ENCODE peak calls at places on chromosomes 16 and 17, in six cellular contexts. S, F, M, A, Z and R are unnamed samples. For H3K4me1 and H3K27me3, the result is how much of the 10 kb centered on the place peaks cover.

GRCh38 chr16:26642047-26642664 is 424.6 kb upstream of the C16orf82 start:
- DNase-seq in Z (no peak), M (no peak), F (no peak), S (no peak), A (no peak), R (no peak)

GRCh38 chr16:67969286-67970039 is 1.0 kb upstream of the SLC12A4 start:
- DNase-seq in F (no peak), M (no peak), S (no peak), A (no peak), Z (no peak), R (peak)

GRCh38 chr16:81485824-81486554 is 41.4 kb downstream of the CMIP start:
- DNase-seq in A (no peak), S (no peak), M (no peak), F (no peak), Z (no peak), R (no peak)

GRCh38 chr17:29159286-29159860 is 20.8 kb downstream of the MYO18A start:
- DNase-seq in S (no peak), A (no peak), F (no peak), Z (no peak), M (no peak), R (no peak)

GRCh38 chr17:12605222-12605621 is 60.5 kb upstream of the MYOCD start:
- DNase-seq in F (no peak), A (no peak), M (no peak), Z (peak), S (no peak), R (no peak)

GRCh38 chr16:27434141-27435051 is 32.4 kb downstream of the IL21R start:
- DNase-seq in A (no peak), F (no peak), M (no peak), S (no peak), Z (no peak), R (no peak)

GRCh38 chr17:82416771-82417170 is 1.4 kb upstream of the HEXD start:
- DNase-seq in A (no peak), S (no peak), F (no peak), M (no peak), Z (no peak), R (peak)

GRCh38 chr17:65931246-65932149 is 260.4 kb downstream of the CEP112 start:
- DNase-seq in A (no peak), Z (peak), F (no peak), S (no peak), M (no peak), R (no peak)

GRCh38 chr17:81217531-81217930 is 5.2 kb downstream of the CEP131 start:
- DNase-seq in Z (no peak), A (no peak), S (no peak), F (no peak), M (no peak), R (no peak)

GRCh38 chr17:4354862-4355514 is 11.5 kb downstream of the UBE2G1 start:
- DNase-seq in S (no peak), F (no peak), M (no peak), A (no peak), Z (no peak), R (no peak)

GRCh38 chr17:50279181-50279526 is 4.9 kb downstream of the TMEM92 start:
- DNase-seq in A (no peak), Z (peak), F (no peak), S (no peak), M (no peak), R (no peak)

GRCh38 chr16:27352026-27352425 is 38.3 kb downstream of the IL4R start:
- DNase-seq in M (no peak), F (no peak), A (no peak), Z (no peak), S (no peak), R (no peak)

GRCh38 chr16:63617047-63617989 is 1504.5 kb downstream of the CDH11 start:
- DNase-seq in S (no peak), A (no peak), F (peak), Z (no peak), M (no peak), R (no peak)

GRCh38 chr17:13273744-13274295 is 256.0 kb upstream of the ELAC2 start:
- DNase-seq in A (no peak), F (no peak), M (no peak), S (no peak), Z (peak), R (no peak)

GRCh38 chr17:64155751-64156544 is 26.0 kb upstream of the ERN1 start:
- DNase-seq in F (no peak), S (no peak), Z (peak), M (no peak), A (no peak), R (no peak)

GRCh38 chr17:17269926-17270773 is 10.9 kb downstream of the COPS3 start:
- DNase-seq in F (no peak), S (no peak), M (no peak), A (peak), Z (no peak), R (peak)

GRCh38 chr17:4433515-4434031 is at the start of gene SPNS3:
- DNase-seq in Z (no peak), F (no peak), M (peak), S (no peak), A (no peak), R (peak)

GRCh38 chr17:62162898-62163297 is 97.8 kb upstream of the MED13 start:
- DNase-seq in F (no peak), Z (no peak), S (no peak), A (no peak), M (no peak), R (no peak)

GRCh38 chr16:24150282-24150681 is 105.9 kb upstream of the CACNG3 start:
- DNase-seq in F (no peak), S (no peak), A (no peak), Z (no peak), M (no peak), R (no peak)

GRCh38 chr16:82432261-82432660 is 194.5 kb upstream of the CDH13 start:
- DNase-seq in S (no peak), A (no peak), F (no peak), M (no peak), Z (no peak), R (no peak)

GRCh38 chr17:59572301-59572924 is 7.0 kb downstream of the DHX40 start:
- DNase-seq in A (no peak), M (no peak), Z (peak), F (no peak), S (no peak), R (no peak)

GRCh38 chr16:70601576-70602575 is 44.5 kb upstream of the IL34 start:
- DNase-seq in F (no peak), Z (peak), S (no peak), A (no peak), M (no peak), R (no peak)

GRCh38 chr16:16067127-16067526 is 117.7 kb downstream of the ABCC1 start:
- DNase-seq in S (no peak), Z (peak), M (no peak), F (no peak), A (no peak), R (no peak)

GRCh38 chr17:4230142-4230541 is 33.6 kb downstream of the ANKFY1 start:
- DNase-seq in S (no peak), A (no peak), F (peak), M (no peak), Z (peak), R (no peak)

GRCh38 chr17:83183150-83183820 is 103.9 kb downstream of the METRNL start:
- DNase-seq in A (no peak), S (no peak), M (no peak), Z (no peak), F (no peak), R (no peak)

GRCh38 chr17:76270127-76270592 is 5.0 kb downstream of the UBALD2 start:
- DNase-seq in Z (no peak), M (no peak), F (no peak), A (no peak), S (no peak), R (no peak)

GRCh38 chr16:855471-855870 is 54.9 kb upstream of the GNG13 start:
- DNase-seq in F (no peak), M (no peak), S (no peak), Z (no peak), A (no peak), R (no peak)

GRCh38 chr17:41186872-41187271 is 2.2 kb upstream of the KRTAP4-1 start:
- DNase-seq in A (no peak), M (no peak), Z (no peak), F (no peak), S (no peak), R (no peak)

GRCh38 chr17:77353684-77354419 is 213.1 kb downstream of the SEC14L1 start:
- DNase-seq in M (no peak), F (no peak), A (no peak), S (no peak), Z (peak), R (no peak)

GRCh38 chr17:70976447-70976846 is 807.1 kb downstream of the KCNJ2 start:
- DNase-seq in S (no peak), M (no peak), F (no peak), Z (no peak), A (no peak), R (no peak)

GRCh38 chr16:23424292-23424958 is 28.6 kb downstream of the COG7 start:
- DNase-seq in Z (peak), F (no peak), M (no peak), A (no peak), S (no peak), R (no peak)

GRCh38 chr17:68427575-68427974 is 29.7 kb downstream of the WIPI1 start:
- DNase-seq in Z (no peak), A (no peak), F (no peak), S (no peak), M (no peak), R (no peak)

GRCh38 chr17:68425979-68426378 is 31.3 kb downstream of the WIPI1 start:
- DNase-seq in F (no peak), S (no peak), A (no peak), M (no peak), Z (no peak), R (no peak)

GRCh38 chr17:68431045-68431608 is 26.2 kb downstream of the WIPI1 start:
- DNase-seq in Z (no peak), A (no peak), F (no peak), M (no peak), S (no peak), R (no peak)

GRCh38 chr17:68429881-68430280 is 27.4 kb downstream of the WIPI1 start:
- DNase-seq in M (no peak), F (no peak), A (no peak), S (no peak), Z (no peak), R (no peak)

GRCh38 chr17:68428498-68429172 is 28.7 kb downstream of the WIPI1 start:
- DNase-seq in S (no peak), F (no peak), M (no peak), A (no peak), Z (no peak), R (no peak)
- H3K4me3 ChIP-seq in S (no peak), F (no peak), M (no peak), A (no peak), Z (no peak), R (no peak)

DNA sequence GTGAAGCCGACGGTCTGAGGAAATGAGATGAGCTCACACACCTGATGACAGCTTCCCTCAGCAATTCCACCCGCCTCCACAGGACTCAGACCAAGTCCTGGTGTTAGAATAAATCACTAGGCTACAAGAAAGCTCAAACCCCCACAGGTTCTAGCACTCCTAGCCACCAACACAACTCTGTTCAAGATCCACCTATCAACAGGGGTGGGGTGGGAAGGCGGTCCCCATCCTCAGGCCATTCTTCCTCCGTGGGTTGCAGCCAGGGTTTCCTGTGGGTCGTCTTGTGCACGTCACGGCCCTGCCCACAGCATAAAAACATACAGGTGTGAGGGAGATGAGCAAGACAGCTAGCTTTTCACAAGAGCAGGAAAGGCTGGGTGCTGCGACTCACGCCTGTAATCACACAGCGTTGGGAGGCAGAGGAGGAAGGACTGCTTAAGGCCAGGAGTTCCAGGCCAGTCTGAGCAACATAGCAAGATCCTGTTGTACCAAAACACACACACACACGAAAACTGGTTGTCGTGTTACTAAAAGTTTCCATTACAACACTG is 81.1 kb downstream of the ANKRD11 start:
- DNase-seq in M (peak), F (no peak), S (peak), A (no peak), Z (peak), R (peak)
- H3K4me1 ChIP-seq in M (half or more), F (under half), S (half or more), A (half or more), Z (under half), R (half or more)

GRCh38 chr17:61070649-61071048 is 329.0 kb upstream of the TBX2 start:
- DNase-seq in A (no peak), Z (no peak), S (no peak), F (no peak), M (no peak), R (no peak)

GRCh38 chr17:61064087-61064951 is 335.3 kb upstream of the TBX2 start:
- DNase-seq in F (no peak), Z (no peak), M (no peak), A (no peak), S (no peak), R (no peak)

GRCh38 chr17:61063528-61063927 is 336.1 kb upstream of the TBX2 start:
- DNase-seq in A (no peak), M (no peak), Z (no peak), F (no peak), S (no peak), R (no peak)

DNA sequence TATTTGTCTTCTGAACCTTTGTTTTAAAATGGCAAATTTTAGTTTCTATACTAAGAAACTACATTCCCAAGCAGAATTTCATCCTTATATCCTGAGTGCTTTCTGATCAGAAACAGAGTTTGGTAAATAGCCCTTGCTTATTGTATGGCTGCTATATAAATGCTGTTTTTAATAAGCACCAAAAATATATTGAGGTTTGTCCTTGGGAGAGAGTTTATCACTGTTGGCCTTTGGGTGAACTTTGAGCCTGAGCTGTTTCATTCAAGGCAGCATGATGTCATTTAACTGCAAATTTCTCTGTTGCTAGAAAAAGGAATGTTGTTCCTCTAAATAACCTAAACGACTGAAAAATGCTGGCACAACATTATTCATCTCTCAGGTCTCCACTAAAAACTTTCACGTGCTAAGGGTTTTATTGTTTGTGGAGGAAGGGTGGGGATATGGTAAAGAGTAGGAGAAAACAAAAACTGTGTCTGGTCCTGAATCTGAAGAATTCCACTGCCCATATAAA is 334.3 kb upstream of the TBX2 start:
- DNase-seq in M (no peak), Z (peak), A (peak), F (peak), S (no peak), R (no peak)
- H3K27me3 ChIP-seq in M (under half), Z (under half), A (under half), F (under half), S (under half), R (under half)

GRCh38 chr17:39605492-39606433 is 2.0 kb downstream of the NEUROD2 start:
- DNase-seq in S (no peak), M (no peak), A (no peak), F (peak), Z (no peak), R (no peak)
- H3K4me3 ChIP-seq in S (peak), M (no peak), A (no peak), F (no peak), Z (no peak), R (no peak)

DNA sequence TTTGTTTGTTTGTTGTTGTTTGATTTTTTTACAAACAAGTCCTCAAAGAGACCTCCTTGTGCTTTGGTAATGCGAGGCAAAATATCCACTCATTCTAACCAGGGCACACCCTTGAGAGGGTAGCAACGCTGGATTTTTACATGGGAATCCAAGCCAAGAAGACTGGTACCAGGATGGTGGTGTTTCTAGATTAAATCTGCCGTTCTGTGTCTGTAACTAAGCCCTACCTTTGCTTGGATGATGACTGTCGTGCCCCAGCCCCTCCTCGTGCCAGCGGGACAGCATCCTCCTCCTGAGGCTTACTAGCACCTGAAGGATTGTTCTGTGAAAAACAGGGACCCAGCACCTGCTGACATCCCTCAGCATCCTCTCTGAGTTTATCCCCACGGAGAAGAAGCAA is 5.2 kb upstream of the HSBP1 start:
- DNase-seq in A (no peak), M (no peak), S (no peak), F (no peak), Z (no peak), R (no peak)
- H3K4me1 ChIP-seq in A (under half), M (under half), S (under half), F (under half), Z (under half), R (under half)

GRCh38 chr16:56872863-56873391 is 7.9 kb downstream of the SLC12A3 start:
- DNase-seq in M (no peak), F (no peak), S (no peak), Z (no peak), A (no peak), R (no peak)

GRCh38 chr16:56871172-56871593 is 6.2 kb downstream of the SLC12A3 start:
- DNase-seq in Z (peak), A (peak), M (no peak), F (no peak), S (no peak), R (no peak)

GRCh38 chr16:56869513-56870270 is 4.7 kb downstream of the SLC12A3 start:
- DNase-seq in F (no peak), M (no peak), A (peak), S (no peak), Z (no peak), R (peak)

GRCh38 chr16:56868175-56868574 is 3.2 kb downstream of the SLC12A3 start:
- DNase-seq in F (no peak), S (no peak), A (no peak), Z (no peak), M (no peak), R (no peak)

GRCh38 chr16:56870271-56870888 is 5.4 kb downstream of the SLC12A3 start:
- DNase-seq in S (no peak), M (no peak), Z (no peak), A (no peak), F (no peak), R (no peak)
- H3K27me3 ChIP-seq in S (under half), M (under half), Z (under half), A (under half), F (under half), R (under half)

GRCh38 chr17:7016406-7016805 is 4.0 kb downstream of the RNASEK start:
- DNase-seq in A (no peak), S (no peak), M (no peak), Z (no peak), F (no peak), R (no peak)
- H3K4me3 ChIP-seq in A (no peak), S (no peak), M (no peak), Z (no peak), F (no peak), R (no peak)

GRCh38 chr17:74512041-74512440 is 19.2 kb downstream of the CD300LB start:
- DNase-seq in F (no peak), Z (no peak), A (no peak), S (no peak), M (no peak), R (no peak)

GRCh38 chr17:74514632-74515035 is 16.6 kb downstream of the CD300LB start:
- DNase-seq in Z (no peak), S (peak), M (no peak), F (peak), A (no peak), R (no peak)

GRCh38 chr17:74513987-74514631 is 17.2 kb downstream of the CD300LB start:
- DNase-seq in M (peak), F (peak), S (no peak), A (peak), Z (peak), R (peak)

GRCh38 chr17:74515941-74516340 is 15.3 kb downstream of the CD300LB start:
- DNase-seq in M (no peak), A (no peak), Z (no peak), S (no peak), F (no peak), R (no peak)

GRCh38 chr17:74512624-74513084 is 18.6 kb downstream of the CD300LB start:
- DNase-seq in M (no peak), F (peak), S (no peak), Z (no peak), A (no peak), R (no peak)
- H3K4me1 ChIP-seq in M (under half), F (under half), S (under half), Z (under half), A (under half), R (under half)

GRCh38 chr16:84874983-84875382 is 55.2 kb downstream of the CRISPLD2 start:
- DNase-seq in M (no peak), F (no peak), Z (peak), A (no peak), S (no peak), R (no peak)

GRCh38 chr16:84875846-84876245 is 56.1 kb downstream of the CRISPLD2 start:
- DNase-seq in S (no peak), A (no peak), Z (no peak), M (no peak), F (no peak), R (no peak)

GRCh38 chr16:84876873-84877606 is 57.3 kb downstream of the CRISPLD2 start:
- DNase-seq in M (no peak), Z (no peak), S (no peak), F (no peak), A (no peak), R (no peak)

GRCh38 chr16:84874004-84874435 is 54.2 kb downstream of the CRISPLD2 start:
- DNase-seq in Z (no peak), A (no peak), S (no peak), F (no peak), M (no peak), R (no peak)

DNA sequence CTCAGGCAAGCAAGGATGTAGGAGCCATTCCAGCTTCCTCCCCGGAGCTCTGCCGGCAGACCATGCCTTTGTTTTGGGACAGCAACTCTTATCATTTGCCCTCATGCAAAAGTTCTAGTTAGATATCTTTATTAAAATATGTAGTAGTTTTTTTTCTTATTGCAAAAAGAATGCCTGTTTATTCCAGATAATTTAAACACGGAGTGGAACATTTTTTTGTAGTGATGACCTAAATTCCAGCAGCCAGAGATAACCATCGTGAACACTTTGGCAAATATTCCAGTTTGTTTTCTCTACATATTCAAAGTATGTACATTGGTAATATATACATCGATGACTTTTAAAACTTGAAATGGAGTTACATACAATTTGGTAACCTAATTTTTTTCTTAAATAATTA is 54.8 kb downstream of the CRISPLD2 start:
- DNase-seq in S (no peak), Z (peak), F (no peak), A (no peak), M (no peak), R (no peak)
- H3K27me3 ChIP-seq in S (under half), Z (under half), F (under half), A (under half), M (under half), R (under half)